ENCODE peak calls at places on chromosomes 7 and 10, in seven cellular contexts. C is K562, B is HCT116, Z is NT2/D1, U is GM12878, Q is SK-N-SH, L is HepG2. W is an unnamed sample.
A peak's percentile ranks its signal among the peaks of the same experiment; 100 is the strongest.

GRCh38 chr7:12493407-12493806 is 77.1 kb upstream of the SCIN start:
- DNase-seq in C (peak; percentile 40), B (no peak), Z (no peak), U (no peak), Q (no peak), L (no peak), W (no peak)

GRCh38 chr10:101901340-101901739 is 57.7 kb upstream of the KCNIP2 start:
- DNase-seq in C (no peak), B (no peak), Z (no peak), U (peak; percentile 77), Q (no peak), L (no peak), W (no peak)

GRCh38 chr7:30928254-30928872 is 16.7 kb downstream of the AQP1 start:
- DNase-seq in C (peak; percentile 3), B (no peak), Z (no peak), U (no peak), Q (peak; percentile 6), L (no peak), W (peak; percentile 24)

GRCh38 chr7:40882071-40882658 is 747.4 kb downstream of the SUGCT start:
- DNase-seq in C (no peak), B (no peak), Z (no peak), U (no peak), Q (no peak), L (no peak), W (no peak)

GRCh38 chr7:130856866-130857265 is 122.9 kb upstream of the KLF14 start:
- DNase-seq in C (no peak), B (no peak), Z (no peak), U (no peak), Q (no peak), L (no peak), W (no peak)

GRCh38 chr7:18289801-18290200 is 205.7 kb upstream of the HDAC9 start:
- DNase-seq in C (no peak), B (no peak), Z (no peak), U (no peak), Q (no peak), L (no peak), W (no peak)

GRCh38 chr7:81327468-81327867 is 408.6 kb upstream of the SEMA3C start:
- DNase-seq in C (no peak), B (no peak), Z (no peak), U (no peak), Q (no peak), L (no peak), W (no peak)

GRCh38 chr10:47243356-47243755 is 56.6 kb upstream of the GDF10 start:
- DNase-seq in C (no peak), B (no peak), Z (no peak), U (no peak), Q (no peak), L (no peak), W (no peak)

GRCh38 chr7:88485811-88486210 is 179.1 kb upstream of the STEAP4 start:
- DNase-seq in C (no peak), B (no peak), Z (no peak), U (no peak), Q (no peak), L (no peak), W (no peak)

GRCh38 chr10:21950566-21950965 is 53.0 kb downstream of the DNAJC1 start:
- DNase-seq in C (no peak), B (no peak), Z (no peak), U (no peak), Q (no peak), L (no peak), W (no peak)

GRCh38 chr7:102425639-102426267 is 7.6 kb upstream of the ORAI2 start:
- DNase-seq in C (no peak), B (no peak), Z (no peak), U (peak; percentile 84), Q (no peak), L (no peak), W (no peak)

GRCh38 chr10:46106410-46107255 is 60.6 kb upstream of the MSMB start:
- DNase-seq in C (peak; percentile 62), B (peak; percentile 21), Z (no peak), U (no peak), Q (peak; percentile 86), L (peak; percentile 73), W (no peak)

GRCh38 chr10:88281592-88282268 is 301.4 kb downstream of the RNLS start:
- DNase-seq in C (no peak), B (no peak), Z (no peak), U (no peak), Q (no peak), L (no peak), W (no peak)

GRCh38 chr10:62803993-62804383 is 532 bp upstream of the ADO start:
- DNase-seq in C (no peak), B (no peak), Z (no peak), U (no peak), Q (no peak), L (no peak), W (no peak)

GRCh38 chr10:123913688-123914268 is 22.2 kb upstream of the CPXM2 start:
- DNase-seq in C (peak; percentile 8), B (no peak), Z (no peak), U (no peak), Q (no peak), L (no peak), W (no peak)

GRCh38 chr7:93923946-93924345 is 2.4 kb downstream of the GNG11 start:
- DNase-seq in C (no peak), B (no peak), Z (no peak), U (no peak), Q (no peak), L (no peak), W (no peak)

GRCh38 chr7:93920496-93921189 is 892 bp upstream of the GNG11 start:
- DNase-seq in C (no peak), B (no peak), Z (no peak), U (no peak), Q (no peak), L (no peak), W (no peak)

GRCh38 chr7:93921190-93921585 is 347 bp upstream of the GNG11 start:
- DNase-seq in C (no peak), B (no peak), Z (no peak), U (no peak), Q (no peak), L (no peak), W (no peak)

GRCh38 chr7:93923291-93923690 is 1.8 kb downstream of the GNG11 start:
- DNase-seq in C (no peak), B (no peak), Z (no peak), U (no peak), Q (no peak), L (no peak), W (no peak)

GRCh38 chr7:93921607-93922446 is at the start of gene GNG11:
- DNase-seq in C (no peak), B (no peak), Z (peak; percentile 33), U (no peak), Q (peak; percentile 86), L (no peak), W (peak; percentile 75)
- TF ChIP-seq YY1 in C (no peak), B (no peak), Z (no peak), U (no peak), Q (peak; percentile 30), L (no peak), W (no peak)

DNA sequence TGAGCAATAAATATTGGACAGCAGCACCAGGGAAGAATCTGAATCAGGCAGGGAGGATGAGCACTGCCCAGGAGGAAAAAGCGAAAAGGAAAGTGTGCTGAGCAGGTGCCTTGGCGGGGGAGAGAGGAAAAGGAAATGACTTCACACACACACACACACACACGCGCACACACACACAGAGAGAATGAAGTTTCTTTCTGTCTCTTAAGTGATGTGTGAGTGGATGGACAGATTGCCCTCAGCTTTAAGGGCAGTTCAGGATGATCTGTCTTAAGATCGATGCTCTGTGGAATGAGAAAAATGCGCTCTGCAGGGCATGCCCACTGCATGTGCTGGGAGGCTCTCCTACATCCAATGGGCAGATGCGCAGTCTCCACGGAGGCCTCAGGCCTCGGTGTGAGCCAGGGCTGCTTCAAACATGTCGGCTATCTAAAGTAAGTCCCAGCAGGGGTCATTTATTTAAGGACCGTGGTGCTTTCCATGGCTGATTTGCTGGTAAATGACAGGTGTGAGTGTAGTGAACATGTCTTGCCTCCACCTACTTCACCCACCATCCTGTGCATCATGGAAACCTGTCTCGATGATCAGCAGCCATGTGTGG is 2.5 kb upstream of the ACBD5 start:
- DNase-seq in C (peak; percentile 25), B (peak; percentile 65), Z (peak; percentile 36), U (peak; percentile 70), Q (peak; percentile 72), L (peak; percentile 61), W (no peak)
- TF ChIP-seq YY1 in C (no peak), B (no peak), Z (no peak), U (peak; percentile 70), Q (no peak), L (no peak), W (no peak)

DNA sequence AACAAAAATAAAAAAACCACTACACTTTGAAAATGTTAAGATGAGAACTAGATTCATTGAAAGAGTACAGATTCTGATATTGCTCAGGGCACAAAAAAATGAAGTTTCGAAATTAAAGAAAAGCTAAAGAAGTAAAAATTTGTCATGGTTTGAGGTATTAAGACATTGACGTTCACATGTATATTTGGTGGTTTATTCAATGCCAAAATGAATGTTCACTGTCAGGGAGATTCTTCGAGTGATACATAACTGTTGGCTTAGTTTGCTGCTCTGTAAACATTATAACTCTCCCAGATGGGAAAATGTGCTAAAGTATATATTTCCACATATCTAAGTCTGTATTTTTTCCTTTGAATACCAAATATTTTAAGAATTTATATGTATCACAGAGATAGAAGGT is 345.0 kb downstream of the SEMA3D start:
- DNase-seq in C (no peak), B (no peak), Z (no peak), U (no peak), Q (no peak), L (no peak), W (no peak)
- TF ChIP-seq YY1 in C (no peak), B (no peak), Z (no peak), U (no peak), Q (no peak), L (no peak), W (no peak)

GRCh38 chr10:73263948-73264347 is 11.5 kb upstream of the MRPS16 start:
- DNase-seq in C (peak; percentile 21), B (no peak), Z (no peak), U (no peak), Q (peak; percentile 34), L (peak; percentile 17), W (no peak)
- TF ChIP-seq YY1 in C (no peak), B (no peak), Z (no peak), U (no peak), Q (no peak), L (no peak), W (no peak)